ENCODE peak calls at places on chromosomes 5 and 9, in four cellular contexts. V is astrocyte of the cerebellum, W is adipocyte, Z is globus pallidus. N is an unnamed sample.

GRCh38 chr5:112563169-112563826 is 144.2 kb upstream of the EPB41L4A start:
- DNase-seq in V (no peak), W (no peak), Z (no peak), N (no peak)

GRCh38 chr5:55864606-55865541 is 13.7 kb downstream of the IL31RA start:
- DNase-seq in W (no peak), Z (no peak), V (no peak), N (peak)

GRCh38 chr9:92328225-92328624 is 2.5 kb downstream of the CENPP start:
- DNase-seq in Z (no peak), V (peak), W (peak), N (no peak)

GRCh38 chr5:142287973-142288313 is 36.9 kb downstream of the SPRY4 start:
- DNase-seq in V (no peak), Z (no peak), W (no peak), N (no peak)

GRCh38 chr9:101409079-101409477 is 10.4 kb downstream of the ZNF189 start:
- DNase-seq in V (no peak), W (peak), Z (no peak), N (no peak)

GRCh38 chr5:39420482-39421145 is 4.2 kb downstream of the DAB2 start:
- DNase-seq in W (peak), Z (peak), V (peak), N (peak)

GRCh38 chr9:110316255-110316921 is 21.3 kb downstream of the TXNDC8 start:
- DNase-seq in W (peak), V (no peak), Z (no peak), N (no peak)

GRCh38 chr9:137077010-137077747 is at the start of gene UAP1L1:
- DNase-seq in Z (peak), V (no peak), W (peak), N (peak)

GRCh38 chr5:149837680-149838269 is 106.8 kb downstream of the PDE6A start:
- DNase-seq in W (peak), V (peak), Z (peak), N (peak)

GRCh38 chr5:159905496-159905895 is 10.8 kb upstream of the ADRA1B start:
- DNase-seq in Z (no peak), W (peak), V (peak), N (no peak)

GRCh38 chr5:150245111-150245789 is 44.3 kb downstream of the CAMK2A start:
- DNase-seq in W (peak), V (no peak), Z (no peak), N (peak)

GRCh38 chr9:111052831-111053230 is 14.6 kb upstream of the LPAR1 start:
- DNase-seq in Z (no peak), V (no peak), W (peak), N (no peak)

GRCh38 chr5:103502651-103503050 is 59.9 kb downstream of the NUDT12 start:
- DNase-seq in W (peak), Z (no peak), V (no peak), N (no peak)

GRCh38 chr9:34869390-34869789 is 88.7 kb upstream of the PHF24 start:
- DNase-seq in V (no peak), W (peak), Z (no peak), N (no peak)

GRCh38 chr5:138664276-138664943 is 88.8 kb upstream of the CTNNA1 start:
- DNase-seq in W (no peak), V (no peak), Z (no peak), N (no peak)

GRCh38 chr5:80195837-80196400 is 59.9 kb downstream of the SERINC5 start:
- DNase-seq in V (no peak), W (no peak), Z (no peak), N (no peak)

GRCh38 chr5:7869474-7870136 is 657 bp downstream of the MTRR start:
- DNase-seq in W (peak), Z (no peak), V (no peak), N (no peak)

GRCh38 chr9:123431581-123431980 is 75.6 kb downstream of the CRB2 start:
- DNase-seq in Z (no peak), W (no peak), V (no peak), N (no peak)

GRCh38 chr9:76634356-76635054 is 129.7 kb upstream of the PCA3 start:
- DNase-seq in Z (no peak), W (peak), V (peak), N (peak)

GRCh38 chr5:3195991-3196390 is 399.6 kb upstream of the IRX1 start:
- DNase-seq in Z (no peak), W (no peak), V (no peak), N (no peak)

GRCh38 chr9:115191667-115192066 is 73.7 kb upstream of the TNC start:
- DNase-seq in Z (no peak), V (no peak), W (no peak), N (no peak)

GRCh38 chr5:180555168-180555921 is 36.0 kb downstream of the SCGB3A1 start:
- DNase-seq in W (peak), V (no peak), Z (no peak), N (no peak)

GRCh38 chr5:1321576-1321975 is 23.3 kb downstream of the CLPTM1L start:
- DNase-seq in W (no peak), Z (no peak), V (no peak), N (no peak)

GRCh38 chr5:71601222-71602026 is 14.3 kb downstream of the MCCC2 start:
- DNase-seq in Z (peak), W (peak), V (peak), N (peak)

GRCh38 chr9:124149992-124150391 is 107.8 kb upstream of the NEK6 start:
- DNase-seq in W (peak), Z (no peak), V (no peak), N (no peak)

GRCh38 chr9:132631280-132631679 is 38.5 kb downstream of the DDX31 start:
- DNase-seq in V (peak), W (peak), Z (no peak), N (no peak)

GRCh38 chr5:156155638-156156037 is 171.3 kb upstream of the SGCD start:
- DNase-seq in Z (no peak), W (no peak), V (no peak), N (peak)

GRCh38 chr9:112074250-112075008 is 100.7 kb downstream of the SUSD1 start:
- DNase-seq in W (peak), V (peak), Z (peak), N (peak)

GRCh38 chr5:31921852-31922305 is 252.2 kb downstream of the GOLPH3 start:
- DNase-seq in W (no peak), V (peak), Z (no peak), N (no peak)

GRCh38 chr5:9269024-9269423 is 276.9 kb downstream of the SEMA5A start:
- DNase-seq in W (no peak), Z (no peak), V (no peak), N (no peak)

GRCh38 chr9:131324736-131325679 is 35.5 kb downstream of the PLPP7 start:
- DNase-seq in Z (no peak), V (no peak), W (no peak), N (no peak)

GRCh38 chr9:107750741-107751521 is 261.4 kb upstream of the KLF4 start:
- DNase-seq in Z (peak), V (peak), W (peak), N (peak)

GRCh38 chr5:15850939-15851341 is 328.7 kb downstream of the MARCHF11 start:
- DNase-seq in W (no peak), V (no peak), Z (peak), N (no peak)

GRCh38 chr5:59661939-59662615 is 231.4 kb downstream of the PDE4D start:
- DNase-seq in W (no peak), Z (no peak), V (peak), N (no peak)

GRCh38 chr9:22813520-22813919 is 366.9 kb downstream of the DMRTA1 start:
- DNase-seq in Z (peak), V (peak), W (peak), N (no peak)

GRCh38 chr9:137449931-137450537 is 8.9 kb upstream of the ENTPD8 start:
- DNase-seq in V (no peak), Z (no peak), W (no peak), N (no peak)

GRCh38 chr9:122379340-122379739 is 8.5 kb downstream of the PTGS1 start:
- DNase-seq in V (no peak), W (no peak), Z (no peak), N (no peak)

GRCh38 chr5:59042683-59043082 is 459.8 kb downstream of the RAB3C start:
- DNase-seq in W (no peak), Z (no peak), V (peak), N (no peak)

GRCh38 chr5:61866930-61867329 is 439.1 kb upstream of the KIF2A start:
- DNase-seq in V (peak), Z (no peak), W (peak), N (no peak)